ENCODE peak calls at places on chromosomes 3 and 15, in four cellular contexts. D, E, F and P are unnamed samples.

GRCh38 chr3:34131091-34131490 is 332.7 kb downstream of the PDCD6IP start:
- DNase-seq in F (no peak), D (no peak), E (no peak), P (no peak)

GRCh38 chr15:65211157-65211982 is at the start of gene CILP:
- DNase-seq in F (no peak), E (no peak), D (no peak), P (no peak)

GRCh38 chr3:157807286-157807685 is 298.9 kb downstream of the SHOX2 start:
- DNase-seq in E (no peak), D (no peak), F (no peak), P (no peak)

GRCh38 chr15:39199076-39199475 is 381.8 kb upstream of the THBS1 start:
- DNase-seq in F (no peak), E (no peak), D (no peak), P (no peak)

GRCh38 chr3:185717627-185718330 is 107.1 kb downstream of the IGF2BP2 start:
- DNase-seq in D (no peak), F (no peak), E (no peak), P (no peak)

GRCh38 chr3:71582612-71583568 is 638 bp downstream of the FOXP1 start:
- DNase-seq in E (peak), D (no peak), F (peak), P (no peak)

GRCh38 chr15:57375827-57376694 is at the start of gene CGNL1:
- DNase-seq in F (no peak), D (no peak), E (no peak), P (no peak)

GRCh38 chr15:94791516-94791915 is 560.2 kb downstream of the MCTP2 start:
- DNase-seq in F (no peak), E (no peak), D (no peak), P (no peak)

GRCh38 chr15:83775738-83776137 is 121.8 kb downstream of the ADAMTSL3 start:
- DNase-seq in D (no peak), F (no peak), E (no peak), P (no peak)

GRCh38 chr3:112736802-112737566 is 96.0 kb upstream of the CCDC80 start:
- DNase-seq in F (peak), E (no peak), D (no peak), P (no peak)

GRCh38 chr3:20245781-20246180 is 59.8 kb upstream of the SGO1 start:
- DNase-seq in F (peak), D (no peak), E (no peak), P (no peak)

GRCh38 chr3:45992133-45992729 is 3.4 kb downstream of the FYCO1 start:
- DNase-seq in E (no peak), F (no peak), D (no peak), P (no peak)

GRCh38 chr3:48428863-48429415 is 947 bp downstream of the PLXNB1 start:
- DNase-seq in F (no peak), E (no peak), D (no peak), P (no peak)

GRCh38 chr3:70550723-70551319 is 238.4 kb upstream of the MDFIC2 start:
- DNase-seq in E (no peak), F (peak), D (no peak), P (no peak)

GRCh38 chr3:30199096-30199734 is 407.2 kb upstream of the TGFBR2 start:
- DNase-seq in E (no peak), D (no peak), F (peak), P (no peak)

GRCh38 chr15:84944311-84944710 is 37.3 kb upstream of the PDE8A start:
- DNase-seq in E (no peak), F (no peak), D (no peak), P (no peak)

GRCh38 chr3:114310701-114311100 is 16.9 kb downstream of the TIGIT start:
- DNase-seq in D (no peak), F (no peak), E (no peak), P (no peak)

GRCh38 chr15:62124176-62124952 is 40.7 kb downstream of the C2CD4B start:
- DNase-seq in D (no peak), E (no peak), F (no peak), P (no peak)

GRCh38 chr3:194135516-194135805 is 487 bp upstream of the HES1 start:
- DNase-seq in D (no peak), E (no peak), F (no peak), P (no peak)

GRCh38 chr3:194132465-194133358 is 3.2 kb upstream of the HES1 start:
- DNase-seq in F (no peak), E (no peak), D (no peak), P (no peak)

GRCh38 chr3:194134231-194134756 is 1.7 kb upstream of the HES1 start:
- DNase-seq in F (peak), D (no peak), E (peak), P (no peak)

GRCh38 chr3:194134757-194135515 is 1.0 kb upstream of the HES1 start:
- DNase-seq in F (peak), D (peak), E (peak), P (peak)

DNA sequence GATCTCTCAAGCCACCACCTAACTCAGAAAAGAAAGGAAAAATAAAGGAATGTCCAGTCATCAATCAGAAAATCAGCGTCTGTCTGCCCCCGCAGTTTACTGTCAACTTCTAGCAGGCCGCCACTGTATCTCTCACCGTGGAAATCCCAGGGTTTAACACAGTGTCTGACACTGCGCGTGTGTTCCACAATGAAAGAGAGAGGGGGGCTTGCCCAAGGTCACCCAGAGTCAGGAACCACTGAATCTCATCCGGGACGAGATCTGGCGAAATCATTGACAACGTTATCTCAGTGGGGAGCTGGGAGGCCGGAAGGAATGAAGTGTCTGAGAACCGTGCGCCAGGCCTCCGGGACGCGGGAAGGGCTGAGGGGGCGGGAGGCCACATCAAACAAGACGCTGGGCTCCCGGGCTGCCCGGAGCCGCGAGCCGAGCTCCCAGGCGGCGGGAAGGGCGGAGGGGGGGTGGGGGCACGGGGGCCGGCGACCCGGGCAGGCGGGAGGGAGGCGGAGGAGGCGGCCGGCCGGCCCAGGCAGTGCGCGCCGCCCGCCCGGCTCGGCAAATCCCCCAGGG is 2.2 kb upstream of the HES1 start:
- DNase-seq in D (no peak), F (peak), E (no peak), P (no peak)
- TF ChIP-seq SPI1 in D (no peak), F (no peak), E (no peak), P (no peak)

GRCh38 chr3:13224967-13225366 is 151.7 kb upstream of the IQSEC1 start:
- DNase-seq in D (no peak), E (no peak), F (no peak), P (no peak)
- TF ChIP-seq SPI1 in D (no peak), E (no peak), F (no peak), P (no peak)

GRCh38 chr3:196287405-196288140 is at the start of gene PCYT1A:
- DNase-seq in D (peak), E (peak), F (peak), P (peak)

GRCh38 chr3:196284396-196284795 is 3.1 kb downstream of the PCYT1A start:
- DNase-seq in D (no peak), F (no peak), E (no peak), P (no peak)

GRCh38 chr3:196288141-196288460 is 575 bp upstream of the PCYT1A start:
- DNase-seq in F (no peak), E (no peak), D (no peak), P (no peak)

GRCh38 chr3:196281962-196282361 is 5.6 kb downstream of the PCYT1A start:
- DNase-seq in E (no peak), F (no peak), D (no peak), P (no peak)

GRCh38 chr3:196287066-196287404 is 491 bp downstream of the PCYT1A start:
- DNase-seq in F (no peak), D (no peak), E (no peak), P (no peak)
- TF ChIP-seq SPI1 in F (no peak), D (no peak), E (no peak), P (no peak)

DNA sequence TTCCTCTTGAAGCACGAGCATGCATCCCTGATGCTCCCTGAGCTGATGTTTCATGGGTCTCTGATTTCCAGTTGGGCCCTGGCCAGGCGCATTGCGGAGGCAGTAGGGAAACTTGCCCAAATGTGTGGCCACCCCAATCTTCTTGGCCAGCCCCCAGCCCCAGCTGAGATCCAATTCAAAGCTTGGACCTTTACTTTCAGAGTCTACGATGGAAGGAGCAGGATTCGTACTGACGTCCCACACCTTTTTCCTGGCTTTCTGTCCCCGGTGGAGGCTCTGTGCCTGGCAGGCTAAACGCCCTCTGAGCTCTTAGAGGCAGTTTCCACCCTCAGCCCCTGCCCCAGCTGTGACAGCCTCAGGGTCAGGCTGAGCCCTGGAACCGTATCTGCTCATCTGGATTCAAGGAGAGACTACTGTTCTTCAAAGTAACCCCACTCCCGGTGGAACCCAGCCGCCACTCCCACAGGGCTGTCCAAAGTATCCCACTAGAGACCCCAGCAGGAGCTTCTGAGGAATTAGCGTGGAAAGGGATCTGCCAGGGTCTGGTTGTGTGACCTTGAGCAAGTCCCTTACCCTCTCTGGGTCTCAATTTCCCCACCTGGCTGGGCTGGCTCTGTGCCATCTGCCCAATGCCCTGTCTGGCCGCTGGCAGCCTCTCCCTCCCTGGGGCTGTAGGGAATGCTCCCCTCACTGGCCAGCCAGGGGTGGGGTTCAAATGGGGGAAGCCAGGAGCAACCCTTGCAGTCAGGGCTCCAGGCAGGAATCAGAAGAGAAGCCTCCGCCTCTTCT is 37.3 kb downstream of the CPN2 start:
- DNase-seq in E (no peak), D (no peak), F (no peak), P (no peak)
- TF ChIP-seq SPI1 in E (no peak), D (no peak), F (no peak), P (no peak)

GRCh38 chr15:47432831-47433230 is 284.5 kb upstream of the SEMA6D start:
- DNase-seq in F (no peak), D (no peak), E (no peak), P (no peak)
- TF ChIP-seq SPI1 in F (no peak), D (no peak), E (no peak), P (no peak)

GRCh38 chr3:153210116-153210515 is 48.1 kb downstream of the RAP2B start:
- DNase-seq in D (no peak), F (peak), E (peak), P (no peak)
- TF ChIP-seq SPI1 in D (no peak), F (no peak), E (no peak), P (no peak)

DNA sequence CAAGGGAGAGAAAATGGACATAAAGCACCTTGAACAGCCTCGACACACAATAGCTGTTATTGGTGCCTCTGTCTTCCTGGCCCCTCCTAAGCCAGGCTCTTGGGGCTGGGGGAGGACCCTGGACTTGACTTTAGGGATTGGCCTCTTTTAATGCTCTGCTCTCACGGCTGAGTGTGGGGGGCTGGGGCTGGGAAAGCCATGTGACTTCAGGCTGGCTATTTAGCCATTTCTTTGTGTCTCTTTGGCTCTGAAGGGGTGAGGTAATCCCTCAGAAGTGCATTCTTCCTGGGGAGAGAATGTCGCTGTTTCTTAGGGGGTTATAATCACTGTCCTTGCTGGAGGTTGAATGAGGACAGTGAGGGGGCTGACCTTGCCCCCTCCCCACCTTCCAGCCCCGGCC is 26.2 kb downstream of the MAGEF1 start:
- DNase-seq in F (no peak), D (no peak), E (no peak), P (no peak)
- TF ChIP-seq SPI1 in F (no peak), D (no peak), E (no peak), P (no peak)

GRCh38 chr3:9422712-9423424 is 25.5 kb downstream of the SETD5 start:
- DNase-seq in F (peak), E (no peak), D (no peak), P (no peak)
- TF ChIP-seq SPI1 in F (peak), E (peak), D (peak), P (peak)